ENCODE peak calls at places on chromosomes 16 and 17, in eight cellular contexts. One of them, this sample, is unnamed.

GRCh38 chr17:80053102-80053501 is 16.7 kb downstream of the CCDC40 start:
- DNase-seq in uterus: no peak
- DNase-seq in A549: no peak
- DNase-seq in heart left ventricle: no peak
- DNase-seq in lower leg skin: no peak
- DNase-seq in IMR-90: no peak
- DNase-seq in esophagus muscularis mucosa: no peak
- DNase-seq in stomach: no peak
- DNase-seq in this sample: no peak

GRCh38 chr17:42334667-42335066 is 46.4 kb downstream of the STAT5A start:
- DNase-seq in uterus: no peak
- DNase-seq in IMR-90: no peak
- DNase-seq in lower leg skin: no peak
- DNase-seq in A549: no peak
- DNase-seq in esophagus muscularis mucosa: no peak
- DNase-seq in stomach: no peak
- DNase-seq in heart left ventricle: no peak
- DNase-seq in this sample: no peak

GRCh38 chr16:77781091-77781490 is 7.3 kb upstream of the VAT1L start:
- DNase-seq in uterus: no peak
- DNase-seq in heart left ventricle: no peak
- DNase-seq in lower leg skin: no peak
- DNase-seq in stomach: no peak
- DNase-seq in A549: no peak
- DNase-seq in IMR-90: peak; percentile 55
- DNase-seq in esophagus muscularis mucosa: no peak
- DNase-seq in this sample: no peak

GRCh38 chr17:19391432-19391831 is 4.4 kb upstream of the MFAP4 start:
- DNase-seq in stomach: no peak
- DNase-seq in heart left ventricle: no peak
- DNase-seq in A549: no peak
- DNase-seq in uterus: peak; percentile 12
- DNase-seq in esophagus muscularis mucosa: no peak
- DNase-seq in lower leg skin: no peak
- DNase-seq in IMR-90: no peak
- DNase-seq in this sample: no peak

GRCh38 chr17:1727258-1727789 is 2.8 kb downstream of the WDR81 start:
- DNase-seq in stomach: no peak
- DNase-seq in A549: no peak
- DNase-seq in IMR-90: no peak
- DNase-seq in esophagus muscularis mucosa: no peak
- DNase-seq in heart left ventricle: no peak
- DNase-seq in uterus: peak; percentile 17
- DNase-seq in lower leg skin: no peak
- DNase-seq in this sample: no peak

GRCh38 chr16:88479795-88480760 is 27.0 kb downstream of the ZFPM1 start:
- DNase-seq in esophagus muscularis mucosa: no peak
- DNase-seq in heart left ventricle: no peak
- DNase-seq in A549: no peak
- DNase-seq in IMR-90: no peak
- DNase-seq in stomach: peak; percentile 66
- DNase-seq in lower leg skin: no peak
- DNase-seq in uterus: no peak
- DNase-seq in this sample: no peak

GRCh38 chr16:28473714-28474265 is 1.7 kb upstream of the NPIPB7 start:
- DNase-seq in IMR-90: no peak
- DNase-seq in A549: no peak
- DNase-seq in esophagus muscularis mucosa: no peak
- DNase-seq in stomach: no peak
- DNase-seq in uterus: no peak
- DNase-seq in heart left ventricle: no peak
- DNase-seq in lower leg skin: no peak
- DNase-seq in this sample: no peak

GRCh38 chr17:35764123-35764991 is 3.7 kb downstream of the C17orf50 start:
- DNase-seq in IMR-90: peak; percentile 74
- DNase-seq in A549: peak; percentile 96
- DNase-seq in esophagus muscularis mucosa: peak; percentile 95
- DNase-seq in lower leg skin: peak; percentile 47
- DNase-seq in uterus: peak; percentile 84
- DNase-seq in heart left ventricle: peak; percentile 85
- DNase-seq in stomach: peak; percentile 92
- DNase-seq in this sample: no peak

GRCh38 chr17:489758-490329 is 137.2 kb upstream of the RPH3AL start:
- DNase-seq in uterus: peak; percentile 41
- DNase-seq in A549: peak; percentile 67
- DNase-seq in stomach: peak; percentile 60
- DNase-seq in lower leg skin: no peak
- DNase-seq in IMR-90: peak; percentile 44
- DNase-seq in heart left ventricle: peak; percentile 54
- DNase-seq in esophagus muscularis mucosa: no peak
- DNase-seq in this sample: no peak

GRCh38 chr16:34078697-34079096 is 619.3 kb downstream of the TP53TG3F start:
- DNase-seq in stomach: no peak
- DNase-seq in IMR-90: peak; percentile 65
- DNase-seq in A549: no peak
- DNase-seq in uterus: no peak
- DNase-seq in esophagus muscularis mucosa: no peak
- DNase-seq in heart left ventricle: no peak
- DNase-seq in lower leg skin: no peak
- DNase-seq in this sample: no peak

GRCh38 chr16:84193480-84193879 is 2.5 kb downstream of the ADAD2 start:
- DNase-seq in heart left ventricle: no peak
- DNase-seq in stomach: no peak
- DNase-seq in lower leg skin: no peak
- DNase-seq in uterus: no peak
- DNase-seq in A549: no peak
- DNase-seq in esophagus muscularis mucosa: no peak
- DNase-seq in IMR-90: no peak
- DNase-seq in this sample: no peak

GRCh38 chr16:72876981-72877373 is 171.0 kb downstream of the ZFHX3 start:
- DNase-seq in stomach: no peak
- DNase-seq in esophagus muscularis mucosa: no peak
- DNase-seq in A549: no peak
- DNase-seq in uterus: no peak
- DNase-seq in heart left ventricle: no peak
- DNase-seq in IMR-90: no peak
- DNase-seq in lower leg skin: no peak
- DNase-seq in this sample: no peak

GRCh38 chr17:41620583-41621434 is 3.6 kb downstream of the KRT17 start:
- DNase-seq in uterus: no peak
- DNase-seq in stomach: no peak
- DNase-seq in heart left ventricle: no peak
- DNase-seq in IMR-90: no peak
- DNase-seq in lower leg skin: no peak
- DNase-seq in esophagus muscularis mucosa: no peak
- DNase-seq in A549: no peak
- DNase-seq in this sample: no peak

GRCh38 chr17:15651001-15651582 is 31.6 kb upstream of the FBXW10B start:
- DNase-seq in heart left ventricle: no peak
- DNase-seq in esophagus muscularis mucosa: no peak
- DNase-seq in A549: peak; percentile 59
- DNase-seq in stomach: no peak
- DNase-seq in uterus: no peak
- DNase-seq in lower leg skin: no peak
- DNase-seq in IMR-90: no peak
- DNase-seq in this sample: no peak

DNA sequence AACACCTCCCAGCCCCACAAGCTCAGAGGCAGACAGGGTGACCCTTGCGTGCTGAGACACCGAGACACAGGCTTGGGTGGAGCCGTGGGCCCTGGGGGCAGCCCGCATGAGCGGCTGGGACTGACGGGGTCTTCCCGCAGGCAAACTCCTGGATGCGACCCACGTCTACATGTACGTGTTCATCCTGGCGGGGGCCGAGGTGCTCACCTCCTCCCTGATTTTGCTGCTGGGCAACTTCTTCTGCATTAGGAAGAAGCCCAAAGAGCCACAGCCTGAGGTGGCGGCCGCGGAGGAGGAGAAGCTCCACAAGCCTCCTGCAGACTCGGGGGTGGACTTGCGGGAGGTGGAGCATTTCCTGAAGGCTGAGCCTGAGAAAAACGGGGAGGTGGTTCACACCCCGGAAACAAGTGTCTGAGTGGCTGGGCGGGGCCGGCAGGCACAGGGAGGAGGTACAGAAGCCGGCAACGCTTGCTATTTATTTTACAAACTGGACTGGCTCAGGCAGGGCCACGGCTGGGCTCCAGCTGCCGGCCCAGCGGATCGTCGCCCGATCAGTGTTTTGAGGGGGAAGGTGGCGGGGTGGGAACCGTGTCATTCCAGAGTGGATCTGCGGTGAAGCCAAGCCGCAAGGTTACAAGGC is 9.8 kb downstream of the SLC16A3 start:
- DNase-seq in stomach: peak; percentile 90
- DNase-seq in esophagus muscularis mucosa: no peak
- DNase-seq in IMR-90: peak; percentile 66
- DNase-seq in heart left ventricle: peak; percentile 81
- DNase-seq in uterus: peak; percentile 82
- DNase-seq in A549: peak; percentile 75
- DNase-seq in lower leg skin: peak; percentile 78
- DNase-seq in this sample: no peak
- TF ChIP-seq POLR2A in stomach: no peak
- TF ChIP-seq POLR2A in esophagus muscularis mucosa: no peak
- TF ChIP-seq POLR2A in IMR-90: no peak
- TF ChIP-seq POLR2A in heart left ventricle: peak; percentile 55
- TF ChIP-seq POLR2A in uterus: peak; percentile 46
- TF ChIP-seq POLR2A in A549: no peak
- TF ChIP-seq POLR2A in lower leg skin: no peak
- TF ChIP-seq POLR2A in this sample: no peak

DNA sequence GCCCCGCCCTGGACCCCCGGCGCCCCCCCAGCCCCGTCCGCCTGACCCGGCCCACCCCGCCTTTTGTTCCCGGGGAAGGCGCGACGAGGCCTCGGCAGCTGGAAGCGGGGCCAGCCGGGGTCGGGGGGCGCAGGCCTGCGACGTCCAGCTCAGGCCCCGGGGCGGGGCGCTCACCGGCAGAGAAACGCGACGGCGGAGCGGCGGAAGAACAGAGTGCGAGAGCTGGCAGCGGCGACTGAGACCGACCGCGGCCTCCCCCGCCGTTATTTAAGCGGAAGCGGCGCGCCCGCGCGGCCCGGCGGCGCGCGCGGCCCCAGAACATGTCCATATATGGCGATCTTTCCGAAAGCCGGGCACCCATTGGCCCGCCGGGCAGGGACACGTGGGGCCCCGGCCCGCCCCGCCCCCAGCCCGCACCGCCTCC is at the start of gene ACTG1:
- DNase-seq in heart left ventricle: peak; percentile 94
- DNase-seq in IMR-90: peak; percentile 91
- DNase-seq in A549: peak; percentile 95
- DNase-seq in esophagus muscularis mucosa: peak; percentile 98
- DNase-seq in stomach: peak; percentile 94
- DNase-seq in uterus: peak; percentile 96
- DNase-seq in lower leg skin: peak; percentile 90
- DNase-seq in this sample: no peak
- TF ChIP-seq POLR2A in heart left ventricle: peak; percentile 94
- TF ChIP-seq POLR2A in IMR-90: peak; percentile 99
- TF ChIP-seq POLR2A in A549: peak; percentile 98
- TF ChIP-seq POLR2A in esophagus muscularis mucosa: peak; percentile 89
- TF ChIP-seq POLR2A in stomach: no peak
- TF ChIP-seq POLR2A in uterus: peak; percentile 98
- TF ChIP-seq POLR2A in lower leg skin: no peak
- TF ChIP-seq POLR2A in this sample: no peak

DNA sequence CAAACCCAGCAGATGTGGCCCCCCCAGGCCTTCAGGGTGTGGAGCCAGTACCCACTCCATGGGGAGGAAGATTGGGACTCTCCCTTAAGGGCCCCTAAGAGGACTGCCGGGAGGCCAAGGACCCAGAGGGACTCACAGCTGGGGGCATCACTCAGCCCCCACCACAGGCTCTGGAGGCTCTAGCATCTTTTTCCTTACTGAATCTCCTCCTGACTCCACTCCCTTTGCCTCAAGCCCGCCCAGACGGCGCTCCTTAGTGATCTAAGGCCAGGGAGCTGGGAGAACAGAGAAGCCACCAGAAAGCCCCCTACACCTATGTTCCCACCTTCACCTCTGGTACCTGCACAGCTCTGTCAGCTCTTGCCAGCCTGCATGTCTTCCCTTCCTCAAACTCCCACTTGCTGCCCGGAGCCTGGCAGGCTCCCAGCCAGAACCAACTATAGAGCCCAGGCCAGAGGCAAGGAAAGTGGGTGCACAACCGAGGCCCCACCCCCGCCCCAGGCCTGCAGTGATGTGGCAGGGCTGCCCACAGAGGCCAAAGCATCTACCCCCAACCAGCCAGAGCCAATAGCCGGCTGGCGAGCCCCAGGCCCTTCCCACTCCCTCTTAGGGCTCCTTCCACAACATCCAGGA is 22.3 kb upstream of the MPO start:
- DNase-seq in uterus: peak; percentile 8
- DNase-seq in esophagus muscularis mucosa: peak; percentile 72
- DNase-seq in A549: no peak
- DNase-seq in heart left ventricle: peak; percentile 5
- DNase-seq in lower leg skin: no peak
- DNase-seq in stomach: peak; percentile 14
- DNase-seq in IMR-90: no peak
- DNase-seq in this sample: peak; percentile 79
- TF ChIP-seq POLR2A in uterus: no peak
- TF ChIP-seq POLR2A in esophagus muscularis mucosa: no peak
- TF ChIP-seq POLR2A in A549: no peak
- TF ChIP-seq POLR2A in heart left ventricle: no peak
- TF ChIP-seq POLR2A in lower leg skin: no peak
- TF ChIP-seq POLR2A in stomach: no peak
- TF ChIP-seq POLR2A in IMR-90: no peak
- TF ChIP-seq POLR2A in this sample: no peak

GRCh38 chr17:60600490-60601431 is 768 bp downstream of the PPM1D start:
- DNase-seq in esophagus muscularis mucosa: peak; percentile 93
- DNase-seq in lower leg skin: peak; percentile 83
- DNase-seq in A549: peak; percentile 89
- DNase-seq in uterus: peak; percentile 67
- DNase-seq in stomach: peak; percentile 80
- DNase-seq in heart left ventricle: peak; percentile 78
- DNase-seq in IMR-90: peak; percentile 85
- DNase-seq in this sample: no peak
- TF ChIP-seq POLR2A in esophagus muscularis mucosa: no peak
- TF ChIP-seq POLR2A in lower leg skin: no peak
- TF ChIP-seq POLR2A in A549: no peak
- TF ChIP-seq POLR2A in uterus: no peak
- TF ChIP-seq POLR2A in stomach: no peak
- TF ChIP-seq POLR2A in heart left ventricle: no peak
- TF ChIP-seq POLR2A in IMR-90: no peak
- TF ChIP-seq POLR2A in this sample: no peak

DNA sequence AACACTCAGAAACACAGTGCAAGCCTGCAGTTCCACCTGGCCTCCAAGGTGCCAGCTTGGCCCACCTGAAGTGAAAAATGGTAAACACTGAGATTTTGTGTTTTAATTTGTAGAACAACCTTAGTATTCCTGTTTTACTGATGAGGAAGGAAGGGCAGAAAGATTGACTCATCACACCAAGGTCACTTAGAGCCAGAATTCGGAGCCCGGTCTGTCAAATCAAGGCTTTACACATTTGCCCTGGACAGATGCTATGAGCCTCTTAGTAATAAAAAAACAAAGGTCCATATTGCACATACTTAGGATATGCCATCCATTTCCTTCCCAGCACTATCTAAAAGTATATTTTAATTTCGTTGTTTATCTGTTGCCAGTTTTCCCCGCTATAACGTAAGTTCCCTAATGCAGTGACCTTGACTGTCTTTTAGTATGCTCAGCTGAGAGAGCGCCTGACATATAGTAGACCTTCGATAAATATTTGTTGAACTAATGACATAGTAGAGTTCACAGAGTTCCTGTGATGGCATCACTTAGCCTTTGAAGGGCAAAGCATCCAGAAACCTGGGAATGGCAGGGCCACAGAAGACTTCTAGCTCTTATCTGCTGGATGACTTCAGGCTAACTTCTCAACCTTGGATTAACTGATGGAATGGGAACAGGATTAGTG is 7.2 kb upstream of the TBKBP1 start:
- DNase-seq in A549: no peak
- DNase-seq in IMR-90: peak; percentile 34
- DNase-seq in stomach: no peak
- DNase-seq in uterus: no peak
- DNase-seq in esophagus muscularis mucosa: no peak
- DNase-seq in lower leg skin: no peak
- DNase-seq in heart left ventricle: no peak
- DNase-seq in this sample: no peak
- TF ChIP-seq POLR2A in A549: no peak
- TF ChIP-seq POLR2A in IMR-90: no peak
- TF ChIP-seq POLR2A in stomach: no peak
- TF ChIP-seq POLR2A in uterus: no peak
- TF ChIP-seq POLR2A in esophagus muscularis mucosa: no peak
- TF ChIP-seq POLR2A in lower leg skin: no peak
- TF ChIP-seq POLR2A in heart left ventricle: no peak
- TF ChIP-seq POLR2A in this sample: no peak

This sample was measured in vagina.